ENCODE peak calls at places on chromosomes 5 and 9, in four cellular contexts. H, C, B and W are unnamed samples.

GRCh38 chr5:7927466-7928375 is 58.8 kb downstream of the MTRR start:
- DNase-seq in H (peak), C (peak), B (peak), W (peak)

GRCh38 chr5:2594701-2595100 is 156.8 kb downstream of the IRX2 start:
- DNase-seq in H (no peak), C (no peak), B (no peak), W (no peak)

GRCh38 chr5:142977363-142978051 is 207.3 kb downstream of the ARHGAP26 start:
- DNase-seq in H (no peak), C (no peak), B (peak), W (peak)

GRCh38 chr5:44294492-44294891 is 94.7 kb downstream of the FGF10 start:
- DNase-seq in H (peak), C (no peak), B (no peak), W (no peak)

GRCh38 chr9:123863164-123863855 is 66.6 kb downstream of the DENND1A start:
- DNase-seq in H (no peak), C (no peak), B (peak), W (no peak)

GRCh38 chr9:133460405-133461175 is 812 bp downstream of the CACFD1 start:
- DNase-seq in H (peak), C (peak), B (peak), W (peak)

GRCh38 chr5:36276864-36277263 is 24.8 kb downstream of the RANBP3L start:
- DNase-seq in H (no peak), C (no peak), B (no peak), W (no peak)

GRCh38 chr5:31477516-31477915 is 54.4 kb downstream of the DROSHA start:
- DNase-seq in H (no peak), C (no peak), B (no peak), W (no peak)

GRCh38 chr5:160092519-160092918 is 26.7 kb downstream of the PWWP2A start:
- DNase-seq in H (no peak), C (no peak), B (no peak), W (no peak)

GRCh38 chr5:55451976-55452375 is 82.8 kb downstream of the PLPP1 start:
- DNase-seq in H (no peak), C (no peak), B (no peak), W (no peak)

GRCh38 chr9:87876708-87877107 is 6.0 kb upstream of the SPATA31E1 start:
- DNase-seq in H (no peak), C (no peak), B (no peak), W (no peak)

GRCh38 chr9:104863180-104863883 is 64.6 kb downstream of the ABCA1 start:
- DNase-seq in H (peak), C (peak), B (peak), W (peak)

GRCh38 chr5:176447982-176448608 is at the start of gene FAF2:
- DNase-seq in H (peak), C (peak), B (peak), W (peak)

GRCh38 chr5:10746711-10747110 is 14.3 kb downstream of the DAP start:
- DNase-seq in H (peak), C (no peak), B (no peak), W (no peak)

GRCh38 chr9:88303785-88304495 is 84.3 kb upstream of the SPIN1 start:
- DNase-seq in H (no peak), C (no peak), B (no peak), W (peak)

GRCh38 chr9:125747053-125747764 is at the start of gene PBX3:
- DNase-seq in H (peak), C (peak), B (peak), W (peak)

GRCh38 chr9:127505396-127506116 is 54.2 kb downstream of the LRSAM1 start:
- DNase-seq in H (no peak), C (peak), B (peak), W (no peak)

GRCh38 chr9:137715321-137715720 is 96.5 kb downstream of the EHMT1 start:
- DNase-seq in H (no peak), C (no peak), B (no peak), W (no peak)

DNA sequence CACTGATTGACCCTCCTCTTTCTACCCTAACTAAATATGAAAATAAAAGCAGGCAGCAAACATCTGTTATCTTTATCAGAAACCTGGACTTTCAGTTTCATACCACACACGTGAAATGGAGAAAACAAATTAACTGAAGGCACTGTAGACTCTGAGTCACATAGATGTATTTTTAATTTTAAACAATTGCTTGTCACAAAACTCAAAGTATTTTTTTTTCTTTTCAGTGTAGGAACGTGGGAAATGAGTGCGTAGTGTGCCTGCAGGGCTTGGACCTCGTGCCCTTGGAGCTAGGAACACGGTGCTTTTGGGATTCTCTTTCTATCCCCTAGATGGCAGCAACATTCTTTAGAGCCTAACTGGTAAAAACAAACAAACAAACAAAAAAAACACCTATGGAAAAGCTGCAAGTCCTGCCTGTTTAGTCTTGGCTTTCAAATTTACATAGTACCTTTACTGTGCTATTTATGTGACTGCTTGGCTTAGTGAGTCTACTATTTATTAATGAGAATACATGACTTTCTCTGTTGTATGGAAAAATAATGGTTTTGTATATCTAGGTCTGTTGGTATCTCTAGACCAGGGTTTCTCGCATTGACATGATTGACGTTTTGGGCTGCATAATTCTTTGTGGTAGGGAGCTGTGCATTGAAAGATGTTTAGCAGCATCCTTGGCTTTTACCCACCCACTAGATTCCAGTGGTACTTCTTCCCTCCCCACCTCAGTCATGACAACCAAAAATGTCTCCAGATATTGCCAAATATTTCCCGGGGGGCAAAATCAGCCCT is 16.8 kb upstream of the ACTBL2 start:
- DNase-seq in H (no peak), C (peak), B (peak), W (peak)
- H3K4me3 ChIP-seq in H (no peak), C (peak), B (no peak), W (no peak)

GRCh38 chr9:130236436-130236985 is 29.0 kb upstream of the HMCN2 start:
- DNase-seq in H (no peak), C (no peak), B (no peak), W (no peak)
- TF ChIP-seq CTCF in H (no peak), C (peak), B (no peak), W (no peak)

DNA sequence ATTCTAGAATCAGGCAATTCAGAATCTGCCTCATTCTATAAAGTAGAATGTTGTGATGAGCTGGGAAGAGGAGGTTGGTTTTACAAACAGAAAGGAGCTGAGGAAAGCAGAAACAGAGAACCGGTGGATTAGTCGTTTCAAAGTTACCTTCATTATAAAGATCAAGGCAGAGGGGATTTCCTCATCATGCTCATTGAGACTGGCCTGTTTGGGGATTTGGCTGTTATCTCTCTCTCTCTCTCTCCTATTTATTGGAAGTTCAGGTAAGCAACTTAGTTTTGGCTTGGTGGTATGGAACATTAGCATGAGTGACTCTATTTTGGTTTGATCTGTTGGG is 134.0 kb downstream of the GCNT1 start:
- DNase-seq in H (no peak), C (no peak), B (no peak), W (no peak)
- H3K4me3 ChIP-seq in H (no peak), C (no peak), B (no peak), W (no peak)

GRCh38 chr9:119284118-119284517 is 85.1 kb downstream of the BRINP1 start:
- DNase-seq in H (no peak), C (no peak), B (no peak), W (no peak)
- TF ChIP-seq CTCF in H (no peak), C (no peak), B (no peak), W (no peak)

GRCh38 chr5:65482727-65483473 is 1.2 kb upstream of the ADAMTS6 start:
- DNase-seq in H (no peak), C (no peak), B (peak), W (peak)

GRCh38 chr5:65485405-65485804 is 3.7 kb upstream of the ADAMTS6 start:
- DNase-seq in H (no peak), C (no peak), B (no peak), W (no peak)

GRCh38 chr5:65482280-65482726 is 583 bp upstream of the ADAMTS6 start:
- DNase-seq in H (no peak), C (no peak), B (peak), W (peak)

GRCh38 chr5:65481635-65482271 is at the start of gene ADAMTS6:
- DNase-seq in H (peak), C (peak), B (peak), W (peak)

GRCh38 chr5:65483474-65484346 is 2.0 kb upstream of the ADAMTS6 start:
- DNase-seq in H (no peak), C (no peak), B (peak), W (peak)
- H3K4me3 ChIP-seq in H (no peak), C (peak), B (peak), W (peak)

DNA sequence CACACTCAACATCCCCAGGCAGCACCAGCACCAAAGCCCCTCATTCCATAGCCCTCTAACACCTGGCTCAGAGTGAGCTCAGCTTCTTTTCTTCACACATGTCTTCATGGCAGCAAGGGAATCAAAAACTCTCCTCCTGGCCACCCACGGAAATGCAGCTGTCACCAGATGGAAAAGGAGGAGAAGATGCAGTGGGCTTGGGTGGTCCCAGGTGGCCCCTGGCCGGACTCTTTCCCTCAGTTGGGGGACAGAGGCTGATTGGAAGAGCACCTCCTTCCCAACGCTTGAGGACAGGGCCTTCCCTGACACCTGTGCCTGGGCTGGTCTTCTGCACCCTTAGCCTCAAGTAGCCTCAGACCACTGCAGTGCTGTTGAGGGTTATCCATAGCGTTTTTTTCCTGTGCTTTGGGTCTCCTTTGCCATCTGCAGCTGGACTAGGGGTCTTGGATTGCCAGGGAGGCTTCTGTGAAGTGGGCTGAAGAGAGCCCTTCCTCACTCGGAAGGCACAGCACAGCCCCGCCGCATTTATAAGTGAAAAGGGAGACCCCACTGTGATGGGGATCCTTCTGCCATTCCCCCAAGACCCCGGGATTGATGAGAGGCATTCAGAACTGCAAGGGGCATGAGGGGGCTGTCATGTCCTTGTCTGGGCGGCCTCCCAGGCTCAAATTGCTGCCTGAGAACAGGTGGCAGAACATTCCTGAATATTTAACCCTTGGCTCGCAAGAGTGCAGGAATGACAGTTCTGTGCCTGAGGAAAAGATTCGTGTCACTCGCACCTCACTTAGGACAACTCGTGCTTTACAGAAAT is 200.0 kb downstream of the AUH start:
- DNase-seq in H (no peak), C (no peak), B (no peak), W (no peak)
- TF ChIP-seq CTCF in H (no peak), C (no peak), B (peak), W (no peak)

GRCh38 chr5:82405618-82406199 is 127.6 kb upstream of the RPS23 start:
- DNase-seq in H (no peak), C (no peak), B (peak), W (peak)
- H3K4me3 ChIP-seq in H (no peak), C (no peak), B (no peak), W (no peak)